ENCODE peak calls at places on chromosomes 13 and 19, in seven cellular contexts. S is cardiac fibroblast, N is lung, X is choroid plexus epithelial cell, A is GM12865, T is fibroblast of lung, H is tibial nerve. G is an unnamed sample.

GRCh38 chr13:24713022-24713421 is 32.8 kb downstream of the ATP12A start:
- DNase-seq in S (peak), N (no peak), X (no peak), A (no peak), T (peak), H (no peak), G (no peak)

GRCh38 chr13:71577127-71577526 is 289.9 kb downstream of the DACH1 start:
- DNase-seq in S (no peak), N (no peak), X (peak), A (no peak), T (peak), H (no peak), G (no peak)

GRCh38 chr19:1123885-1124677 is 20.3 kb downstream of the GPX4 start:
- DNase-seq in S (no peak), N (no peak), X (no peak), A (no peak), T (no peak), H (no peak), G (no peak)

GRCh38 chr19:1130801-1131717 is 27.3 kb downstream of the GPX4 start:
- DNase-seq in S (no peak), N (no peak), X (no peak), A (peak), T (no peak), H (no peak), G (no peak)

GRCh38 chr13:39676315-39676876 is 20.9 kb downstream of the COG6 start:
- DNase-seq in S (peak), N (no peak), X (peak), A (peak), T (peak), H (peak), G (peak)

GRCh38 chr13:26956532-26957142 is 196.1 kb upstream of the GPR12 start:
- DNase-seq in S (no peak), N (no peak), X (no peak), A (no peak), T (no peak), H (no peak), G (peak)

GRCh38 chr13:100550433-100550832 is 38.2 kb downstream of the GGACT start:
- DNase-seq in S (peak), N (no peak), X (peak), A (no peak), T (peak), H (no peak), G (no peak)

GRCh38 chr19:10289836-10290438 is at the start of gene ICAM5:
- DNase-seq in S (no peak), N (no peak), X (peak), A (peak), T (no peak), H (no peak), G (no peak)

GRCh38 chr13:36090592-36090991 is 40.6 kb downstream of the DCLK1 start:
- DNase-seq in S (no peak), N (no peak), X (peak), A (no peak), T (peak), H (no peak), G (no peak)

GRCh38 chr13:111658150-111659100 is 338.0 kb downstream of the TEX29 start:
- DNase-seq in S (no peak), N (no peak), X (no peak), A (no peak), T (no peak), H (no peak), G (peak)

GRCh38 chr13:21673592-21674270 is 2.9 kb downstream of the FGF9 start:
- DNase-seq in S (peak), N (no peak), X (peak), A (peak), T (peak), H (no peak), G (no peak)

GRCh38 chr19:51508059-51508733 is 6.6 kb upstream of the SIGLEC12 start:
- DNase-seq in S (no peak), N (no peak), X (no peak), A (no peak), T (no peak), H (no peak), G (no peak)

GRCh38 chr19:51509823-51510660 is 8.4 kb upstream of the SIGLEC12 start:
- DNase-seq in S (no peak), N (no peak), X (no peak), A (no peak), T (no peak), H (no peak), G (no peak)

GRCh38 chr19:51513968-51514367 is 12.4 kb upstream of the SIGLEC12 start:
- DNase-seq in S (no peak), N (no peak), X (no peak), A (no peak), T (no peak), H (no peak), G (no peak)

GRCh38 chr19:51514866-51515481 is 13.4 kb upstream of the SIGLEC12 start:
- DNase-seq in S (peak), N (no peak), X (peak), A (peak), T (peak), H (no peak), G (peak)

GRCh38 chr19:51511353-51511752 is 9.8 kb upstream of the SIGLEC12 start:
- DNase-seq in S (peak), N (no peak), X (peak), A (peak), T (no peak), H (no peak), G (no peak)
- TF ChIP-seq CTCF in S (peak), N (no peak), X (peak), A (peak), T (peak), H (no peak), G (peak)

GRCh38 chr19:48873476-48874308 is 1.5 kb downstream of the PPP1R15A start:
- DNase-seq in S (peak), N (no peak), X (peak), A (no peak), T (no peak), H (peak), G (no peak)

GRCh38 chr19:48872182-48872883 is at the start of gene PPP1R15A:
- DNase-seq in S (peak), N (peak), X (peak), A (peak), T (peak), H (peak), G (peak)

GRCh38 chr19:48877900-48878218 is 5.6 kb downstream of the PPP1R15A start:
- DNase-seq in S (no peak), N (no peak), X (no peak), A (no peak), T (no peak), H (no peak), G (no peak)

GRCh38 chr19:48872884-48873475 is 759 bp downstream of the PPP1R15A start:
- DNase-seq in S (peak), N (peak), X (peak), A (peak), T (peak), H (peak), G (peak)

DNA sequence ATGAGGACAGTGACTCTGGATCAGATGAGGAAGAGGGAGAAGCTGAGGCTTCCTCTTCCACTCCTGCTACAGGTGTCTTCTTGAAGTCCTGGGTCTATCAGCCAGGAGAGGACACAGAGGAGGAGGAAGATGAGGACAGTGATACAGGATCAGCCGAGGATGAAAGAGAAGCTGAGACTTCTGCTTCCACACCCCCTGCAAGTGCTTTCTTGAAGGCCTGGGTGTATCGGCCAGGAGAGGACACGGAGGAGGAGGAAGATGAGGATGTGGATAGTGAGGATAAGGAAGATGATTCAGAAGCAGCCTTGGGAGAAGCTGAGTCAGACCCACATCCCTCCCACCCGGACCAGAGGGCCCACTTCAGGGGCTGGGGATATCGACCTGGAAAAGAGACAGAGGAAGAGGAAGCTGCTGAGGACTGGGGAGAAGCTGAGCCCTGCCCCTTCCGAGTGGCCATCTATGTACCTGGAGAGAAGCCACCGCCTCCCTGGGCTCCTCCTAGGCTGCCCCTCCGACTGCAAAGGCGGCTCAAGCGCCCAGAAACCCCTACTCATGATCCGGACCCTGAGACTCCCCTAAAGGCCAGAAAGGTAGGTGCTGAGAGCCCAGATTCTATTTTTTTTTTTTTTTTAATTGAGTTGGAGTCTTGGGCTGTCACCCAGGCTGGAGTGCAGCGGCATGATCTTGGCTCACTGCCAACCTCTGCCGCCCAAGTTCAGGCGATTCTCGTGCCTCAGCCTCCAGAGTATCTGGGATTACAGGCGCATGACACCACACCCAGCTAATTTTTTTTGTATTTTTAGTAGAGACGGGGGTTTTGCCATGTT is 2.3 kb downstream of the PPP1R15A start:
- DNase-seq in S (peak), N (no peak), X (peak), A (peak), T (peak), H (peak), G (no peak)
- H3K4me3 ChIP-seq in S (peak), N (peak), X (peak), A (peak), T (peak), H (peak), G (no peak)

GRCh38 chr19:5749505-5749904 is 29.1 kb downstream of the CATSPERD start:
- DNase-seq in S (no peak), N (no peak), X (no peak), A (no peak), T (no peak), H (no peak), G (no peak)
- TF ChIP-seq CTCF in S (no peak), N (no peak), X (no peak), A (no peak), T (no peak), H (no peak), G (no peak)

GRCh38 chr19:13012390-13012689 is 17.1 kb downstream of the NFIX start:
- DNase-seq in S (no peak), N (no peak), X (no peak), A (no peak), T (no peak), H (no peak), G (no peak)
- H3K4me3 ChIP-seq in S (peak), N (no peak), X (peak), A (peak), T (peak), H (peak), G (peak)

GRCh38 chr19:45168767-45169351 is 8.1 kb upstream of the NKPD1 start:
- DNase-seq in S (no peak), N (no peak), X (no peak), A (no peak), T (no peak), H (no peak), G (no peak)
- TF ChIP-seq CTCF in S (no peak), N (no peak), X (no peak), A (no peak), T (no peak), H (no peak), G (no peak)

GRCh38 chr13:75760182-75760981 is 124.3 kb downstream of the LMO7 start:
- DNase-seq in S (peak), N (peak), X (peak), A (no peak), T (peak), H (no peak), G (peak)
- H3K4me3 ChIP-seq in S (no peak), N (no peak), X (peak), A (no peak), T (peak), H (peak), G (peak)

DNA sequence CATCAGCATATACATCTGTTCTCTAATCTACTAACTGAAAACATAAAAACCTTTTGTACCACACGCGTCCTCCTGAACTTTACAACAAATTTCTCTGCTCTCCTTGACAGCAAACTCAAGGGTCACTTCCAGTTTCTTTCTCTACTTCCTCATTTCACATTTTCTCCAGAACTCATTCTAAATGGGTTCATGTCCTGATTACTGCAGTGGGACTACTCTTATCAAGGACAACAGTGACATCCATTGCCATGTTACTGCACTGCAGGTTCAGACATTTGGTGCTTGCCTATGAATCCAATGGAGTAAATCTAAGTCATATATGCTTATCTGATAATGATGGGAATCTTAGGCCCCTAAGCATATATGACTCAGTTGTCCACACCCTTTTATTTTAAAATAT is 35.3 kb downstream of the FPR3 start:
- DNase-seq in S (peak), N (no peak), X (peak), A (no peak), T (no peak), H (no peak), G (no peak)
- TF ChIP-seq CTCF in S (peak), N (peak), X (peak), A (no peak), T (no peak), H (no peak), G (peak)

DNA sequence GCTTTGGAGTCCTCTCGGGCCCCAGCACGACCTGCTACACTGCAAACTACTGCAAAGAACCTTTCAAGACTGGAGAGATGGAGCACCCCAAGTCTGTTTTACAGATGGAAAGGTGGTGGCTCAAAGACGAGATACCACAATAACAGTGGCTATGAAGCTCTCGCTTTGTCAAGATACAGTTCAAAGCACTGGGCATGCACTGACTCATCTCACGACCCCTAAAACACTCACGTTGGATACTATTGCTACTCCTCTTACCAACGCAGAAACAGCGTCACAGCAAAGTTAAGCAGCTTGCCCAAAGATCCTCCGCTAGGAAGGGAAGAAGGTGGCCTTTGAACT is 24.0 kb upstream of the LAIR1 start:
- DNase-seq in S (no peak), N (no peak), X (no peak), A (peak), T (no peak), H (no peak), G (no peak)
- H3K4me3 ChIP-seq in S (no peak), N (no peak), X (no peak), A (peak), T (no peak), H (peak), G (no peak)

GRCh38 chr19:48445256-48445605 is 552 bp upstream of the GRWD1 start:
- DNase-seq in S (peak), N (no peak), X (peak), A (peak), T (peak), H (peak), G (peak)

GRCh38 chr19:48446579-48446978 is 796 bp downstream of the GRWD1 start:
- DNase-seq in S (no peak), N (no peak), X (no peak), A (no peak), T (no peak), H (no peak), G (no peak)

GRCh38 chr19:48444933-48445194 is 919 bp upstream of the GRWD1 start:
- DNase-seq in S (peak), N (no peak), X (no peak), A (no peak), T (no peak), H (no peak), G (no peak)

GRCh38 chr19:48444129-48444932 is 1.5 kb upstream of the GRWD1 start:
- DNase-seq in S (no peak), N (no peak), X (no peak), A (no peak), T (no peak), H (no peak), G (no peak)

DNA sequence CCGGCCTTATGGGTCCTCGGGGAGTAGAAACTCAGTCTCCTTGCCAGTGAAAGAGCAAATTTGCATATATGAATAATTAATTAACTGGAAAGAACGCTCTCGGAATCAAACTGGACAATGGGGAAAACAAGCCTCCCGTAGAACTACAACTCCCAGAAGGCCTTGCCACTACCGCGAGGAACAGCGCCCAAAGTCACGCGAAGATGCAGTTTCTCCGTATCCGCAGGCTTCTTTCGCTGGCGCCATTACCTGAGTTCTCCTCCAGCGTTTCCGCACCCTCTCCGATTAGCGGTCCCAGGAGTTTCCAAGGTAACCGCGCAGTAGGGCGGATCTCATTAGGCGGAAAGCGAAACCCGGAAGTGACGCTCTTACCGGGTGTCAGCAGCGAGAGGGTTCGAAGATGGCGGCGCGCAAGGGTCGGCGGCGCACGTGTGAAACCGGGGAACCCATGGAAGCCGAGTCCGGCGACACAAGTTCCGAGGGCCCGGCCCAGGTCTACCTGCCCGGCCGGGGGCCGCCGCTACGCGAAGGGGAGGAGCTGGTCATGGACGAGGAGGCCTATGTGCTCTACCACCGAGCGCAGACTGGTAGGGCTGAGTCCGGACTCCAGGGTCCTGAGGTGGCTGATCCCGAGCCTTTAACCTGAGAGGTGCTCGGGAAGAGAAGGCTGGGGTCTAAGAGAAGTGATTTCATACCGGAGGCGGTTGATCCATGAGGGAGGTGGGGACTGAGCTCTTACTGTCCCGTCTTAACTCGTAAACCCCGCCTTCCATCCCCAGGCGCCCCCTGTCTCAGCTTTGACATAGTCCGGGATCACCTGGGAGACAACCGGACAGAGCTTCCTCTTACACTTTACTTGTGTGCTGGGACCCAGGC is at the start of gene GRWD1:
- DNase-seq in S (peak), N (peak), X (peak), A (peak), T (peak), H (peak), G (peak)
- TF ChIP-seq CTCF in S (no peak), N (no peak), X (peak), A (no peak), T (peak), H (no peak), G (peak)

GRCh38 chr19:18329035-18329376 is 6.1 kb upstream of the LSM4 start:
- DNase-seq in S (no peak), N (no peak), X (no peak), A (no peak), T (no peak), H (no peak), G (no peak)
- H3K4me3 ChIP-seq in S (peak), N (no peak), X (peak), A (peak), T (peak), H (peak), G (peak)